ENCODE peak calls at places on chromosomes 2 and 18, in four cellular contexts. One of them, this sample, is unnamed.

GRCh38 chr2:33142874-33143273 is 196.1 kb downstream of the LTBP1 start:
- DNase-seq in endothelial cell of umbilical vein: no peak
- DNase-seq in HCT116: no peak
- DNase-seq in esophagus muscularis mucosa: no peak
- DNase-seq in this sample: no peak

GRCh38 chr2:12555012-12555645 is 161.6 kb upstream of the TRIB2 start:
- DNase-seq in esophagus muscularis mucosa: no peak
- DNase-seq in endothelial cell of umbilical vein: peak; percentile 85
- DNase-seq in HCT116: no peak
- DNase-seq in this sample: no peak

GRCh38 chr18:72223733-72224132 is 320.4 kb downstream of the CBLN2 start:
- DNase-seq in endothelial cell of umbilical vein: no peak
- DNase-seq in esophagus muscularis mucosa: no peak
- DNase-seq in HCT116: no peak
- DNase-seq in this sample: no peak

GRCh38 chr2:24024018-24024417 is 14.1 kb downstream of the MFSD2B start:
- DNase-seq in esophagus muscularis mucosa: no peak
- DNase-seq in HCT116: no peak
- DNase-seq in endothelial cell of umbilical vein: no peak
- DNase-seq in this sample: peak; percentile 44

GRCh38 chr18:61336766-61337165 is 3.5 kb downstream of the CDH20 start:
- DNase-seq in endothelial cell of umbilical vein: no peak
- DNase-seq in esophagus muscularis mucosa: no peak
- DNase-seq in HCT116: no peak
- DNase-seq in this sample: no peak

GRCh38 chr2:216985658-216986141 is 125.8 kb upstream of the TNP1 start:
- DNase-seq in HCT116: no peak
- DNase-seq in endothelial cell of umbilical vein: no peak
- DNase-seq in esophagus muscularis mucosa: peak; percentile 79
- DNase-seq in this sample: peak; percentile 37

GRCh38 chr18:23658296-23658695 is 4.4 kb downstream of the ANKRD29 start:
- DNase-seq in endothelial cell of umbilical vein: no peak
- DNase-seq in esophagus muscularis mucosa: no peak
- DNase-seq in HCT116: no peak
- DNase-seq in this sample: no peak

GRCh38 chr18:58087928-58088722 is 44.1 kb downstream of the NEDD4L start:
- DNase-seq in HCT116: no peak
- DNase-seq in esophagus muscularis mucosa: no peak
- DNase-seq in endothelial cell of umbilical vein: no peak
- DNase-seq in this sample: peak; percentile 36

GRCh38 chr2:207143474-207144190 is 22.1 kb downstream of the KLF7 start:
- DNase-seq in endothelial cell of umbilical vein: peak; percentile 91
- DNase-seq in esophagus muscularis mucosa: peak; percentile 95
- DNase-seq in HCT116: no peak
- DNase-seq in this sample: peak; percentile 67

GRCh38 chr2:7974936-7975335 is 706.9 kb upstream of the ID2 start:
- DNase-seq in endothelial cell of umbilical vein: no peak
- DNase-seq in HCT116: no peak
- DNase-seq in esophagus muscularis mucosa: peak; percentile 64
- DNase-seq in this sample: no peak

GRCh38 chr2:61853086-61853847 is 593 bp downstream of the FAM161A start:
- DNase-seq in HCT116: peak; percentile 37
- DNase-seq in endothelial cell of umbilical vein: no peak
- DNase-seq in esophagus muscularis mucosa: no peak
- DNase-seq in this sample: peak; percentile 74

GRCh38 chr2:80266231-80266630 is 38.3 kb downstream of the LRRTM1 start:
- DNase-seq in esophagus muscularis mucosa: no peak
- DNase-seq in endothelial cell of umbilical vein: no peak
- DNase-seq in HCT116: no peak
- DNase-seq in this sample: no peak

GRCh38 chr2:188046437-188046836 is 245.2 kb upstream of the GULP1 start:
- DNase-seq in endothelial cell of umbilical vein: peak; percentile 27
- DNase-seq in HCT116: no peak
- DNase-seq in esophagus muscularis mucosa: no peak
- DNase-seq in this sample: no peak

GRCh38 chr2:51649366-51649765 is 617.4 kb upstream of the NRXN1 start:
- DNase-seq in esophagus muscularis mucosa: no peak
- DNase-seq in HCT116: no peak
- DNase-seq in endothelial cell of umbilical vein: no peak
- DNase-seq in this sample: no peak

GRCh38 chr2:185477452-185477851 is 261.2 kb upstream of the FSIP2 start:
- DNase-seq in esophagus muscularis mucosa: no peak
- DNase-seq in HCT116: no peak
- DNase-seq in endothelial cell of umbilical vein: no peak
- DNase-seq in this sample: no peak

GRCh38 chr2:181380581-181380980 is 76.6 kb upstream of the ITGA4 start:
- DNase-seq in esophagus muscularis mucosa: no peak
- DNase-seq in endothelial cell of umbilical vein: no peak
- DNase-seq in HCT116: no peak
- DNase-seq in this sample: no peak

GRCh38 chr2:197239434-197239833 is 71.1 kb downstream of the ANKRD44 start:
- DNase-seq in esophagus muscularis mucosa: no peak
- DNase-seq in endothelial cell of umbilical vein: no peak
- DNase-seq in HCT116: no peak
- DNase-seq in this sample: no peak

GRCh38 chr2:127032601-127033000 is 74.4 kb downstream of the BIN1 start:
- DNase-seq in HCT116: no peak
- DNase-seq in endothelial cell of umbilical vein: no peak
- DNase-seq in esophagus muscularis mucosa: peak; percentile 45
- DNase-seq in this sample: no peak

GRCh38 chr2:43460611-43461396 is 135.0 kb downstream of the THADA start:
- DNase-seq in endothelial cell of umbilical vein: no peak
- DNase-seq in HCT116: no peak
- DNase-seq in esophagus muscularis mucosa: no peak
- DNase-seq in this sample: no peak

GRCh38 chr2:226184940-226185575 is 614.6 kb downstream of the IRS1 start:
- DNase-seq in esophagus muscularis mucosa: no peak
- DNase-seq in HCT116: no peak
- DNase-seq in endothelial cell of umbilical vein: no peak
- DNase-seq in this sample: no peak

GRCh38 chr2:148814853-148815419 is 60.1 kb upstream of the KIF5C start:
- DNase-seq in HCT116: no peak
- DNase-seq in endothelial cell of umbilical vein: no peak
- DNase-seq in esophagus muscularis mucosa: no peak
- DNase-seq in this sample: no peak

GRCh38 chr2:127577208-127577475 is 41.7 kb downstream of the MYO7B start:
- DNase-seq in esophagus muscularis mucosa: no peak
- DNase-seq in HCT116: no peak
- DNase-seq in endothelial cell of umbilical vein: no peak
- DNase-seq in this sample: no peak

GRCh38 chr2:211867845-211868361 is 670.7 kb downstream of the ERBB4 start:
- DNase-seq in HCT116: no peak
- DNase-seq in esophagus muscularis mucosa: no peak
- DNase-seq in endothelial cell of umbilical vein: peak; percentile 90
- DNase-seq in this sample: no peak

GRCh38 chr2:205734436-205734835 is 52.1 kb downstream of the NRP2 start:
- DNase-seq in HCT116: no peak
- DNase-seq in esophagus muscularis mucosa: no peak
- DNase-seq in endothelial cell of umbilical vein: peak; percentile 78
- DNase-seq in this sample: peak; percentile 73

GRCh38 chr2:218230882-218231281 is 13.9 kb downstream of the ARPC2 start:
- DNase-seq in esophagus muscularis mucosa: no peak
- DNase-seq in HCT116: no peak
- DNase-seq in endothelial cell of umbilical vein: no peak
- DNase-seq in this sample: peak; percentile 37

GRCh38 chr2:10477443-10478297 is 29.5 kb upstream of the ODC1 start:
- DNase-seq in HCT116: no peak
- DNase-seq in endothelial cell of umbilical vein: no peak
- DNase-seq in esophagus muscularis mucosa: no peak
- DNase-seq in this sample: no peak

GRCh38 chr2:105797298-105797819 is 52.6 kb downstream of the NCK2 start:
- DNase-seq in HCT116: no peak
- DNase-seq in endothelial cell of umbilical vein: no peak
- DNase-seq in esophagus muscularis mucosa: no peak
- DNase-seq in this sample: no peak

GRCh38 chr2:162072181-162072702 is 1.8 kb downstream of the DPP4 start:
- DNase-seq in HCT116: no peak
- DNase-seq in endothelial cell of umbilical vein: peak; percentile 26
- DNase-seq in esophagus muscularis mucosa: no peak
- DNase-seq in this sample: no peak

GRCh38 chr2:150548527-150548926 is 61.1 kb upstream of the RND3 start:
- DNase-seq in endothelial cell of umbilical vein: no peak
- DNase-seq in esophagus muscularis mucosa: no peak
- DNase-seq in HCT116: peak; percentile 33
- DNase-seq in this sample: peak; percentile 77

GRCh38 chr2:162065767-162066166 is 8.2 kb downstream of the DPP4 start:
- DNase-seq in HCT116: no peak
- DNase-seq in esophagus muscularis mucosa: no peak
- DNase-seq in endothelial cell of umbilical vein: no peak
- DNase-seq in this sample: no peak

GRCh38 chr2:14944562-14945346 is 312.2 kb downstream of the LRATD1 start:
- DNase-seq in endothelial cell of umbilical vein: no peak
- DNase-seq in HCT116: peak; percentile 29
- DNase-seq in esophagus muscularis mucosa: peak; percentile 12
- DNase-seq in this sample: peak; percentile 80

GRCh38 chr2:72965770-72966430 is 48.6 kb downstream of the EMX1 start:
- DNase-seq in HCT116: no peak
- DNase-seq in endothelial cell of umbilical vein: no peak
- DNase-seq in esophagus muscularis mucosa: no peak
- DNase-seq in this sample: no peak

GRCh38 chr2:33208400-33208799 is 261.6 kb downstream of the LTBP1 start:
- DNase-seq in HCT116: no peak
- DNase-seq in esophagus muscularis mucosa: no peak
- DNase-seq in endothelial cell of umbilical vein: no peak
- DNase-seq in this sample: no peak

GRCh38 chr2:235803028-235803427 is 309.2 kb downstream of the AGAP1 start:
- DNase-seq in endothelial cell of umbilical vein: peak; percentile 43
- DNase-seq in HCT116: no peak
- DNase-seq in esophagus muscularis mucosa: no peak
- DNase-seq in this sample: no peak

GRCh38 chr18:22219568-22220355 is 50.4 kb downstream of the GATA6 start:
- DNase-seq in endothelial cell of umbilical vein: no peak
- DNase-seq in esophagus muscularis mucosa: no peak
- DNase-seq in HCT116: peak; percentile 3
- DNase-seq in this sample: peak; percentile 30

GRCh38 chr2:227853204-227853629 is 18.2 kb upstream of the DAW1 start:
- DNase-seq in HCT116: no peak
- DNase-seq in endothelial cell of umbilical vein: no peak
- DNase-seq in esophagus muscularis mucosa: no peak
- DNase-seq in this sample: no peak

GRCh38 chr2:56807861-56808260 is 624.1 kb downstream of the CCDC85A start:
- DNase-seq in esophagus muscularis mucosa: no peak
- DNase-seq in HCT116: no peak
- DNase-seq in endothelial cell of umbilical vein: no peak
- DNase-seq in this sample: no peak

GRCh38 chr2:238850096-238850495 is 2.2 kb downstream of the TWIST2 start:
- DNase-seq in esophagus muscularis mucosa: no peak
- DNase-seq in endothelial cell of umbilical vein: no peak
- DNase-seq in HCT116: no peak
- DNase-seq in this sample: no peak
- H3K4me3 ChIP-seq in esophagus muscularis mucosa: peak overlapping the region; percentile 70
- H3K4me3 ChIP-seq in endothelial cell of umbilical vein: no peak overlapping the region
- H3K4me3 ChIP-seq in HCT116: no peak overlapping the region
- H3K4me3 ChIP-seq in this sample: peak overlapping the region; percentile 66

GRCh38 chr18:28269750-28270149 is 92.8 kb upstream of the CDH2 start:
- DNase-seq in endothelial cell of umbilical vein: no peak
- DNase-seq in esophagus muscularis mucosa: no peak
- DNase-seq in HCT116: no peak
- DNase-seq in this sample: no peak

GRCh38 chr18:28267878-28268625 is 91.1 kb upstream of the CDH2 start:
- DNase-seq in esophagus muscularis mucosa: no peak
- DNase-seq in endothelial cell of umbilical vein: peak; percentile 6
- DNase-seq in HCT116: no peak
- DNase-seq in this sample: no peak

GRCh38 chr18:28267276-28267675 is 90.3 kb upstream of the CDH2 start:
- DNase-seq in esophagus muscularis mucosa: no peak
- DNase-seq in endothelial cell of umbilical vein: no peak
- DNase-seq in HCT116: no peak
- DNase-seq in this sample: no peak
- TF ChIP-seq POLR2AphosphoS5 in esophagus muscularis mucosa: no peak
- TF ChIP-seq POLR2AphosphoS5 in endothelial cell of umbilical vein: no peak
- TF ChIP-seq POLR2AphosphoS5 in HCT116: no peak
- TF ChIP-seq POLR2AphosphoS5 in this sample: no peak

GRCh38 chr2:168534926-168535325 is 78.9 kb downstream of the CERS6 start:
- DNase-seq in HCT116: no peak
- DNase-seq in endothelial cell of umbilical vein: no peak
- DNase-seq in esophagus muscularis mucosa: no peak
- DNase-seq in this sample: no peak
- H3K27ac ChIP-seq in HCT116: no peak overlapping the region
- H3K27ac ChIP-seq in endothelial cell of umbilical vein: no peak overlapping the region
- H3K27ac ChIP-seq in esophagus muscularis mucosa: no peak overlapping the region
- H3K27ac ChIP-seq in this sample: no peak overlapping the region

GRCh38 chr2:241149675-241149924 is 328 bp upstream of the PASK start:
- DNase-seq in endothelial cell of umbilical vein: no peak
- DNase-seq in HCT116: no peak
- DNase-seq in esophagus muscularis mucosa: no peak
- DNase-seq in this sample: no peak

GRCh38 chr2:241149925-241150659 is at the start of gene PPP1R7:
- DNase-seq in HCT116: peak; percentile 87
- DNase-seq in endothelial cell of umbilical vein: peak; percentile 95
- DNase-seq in esophagus muscularis mucosa: peak; percentile 99
- DNase-seq in this sample: peak; percentile 98

GRCh38 chr2:241150660-241151530 is 628 bp downstream of the PPP1R7 start:
- DNase-seq in endothelial cell of umbilical vein: no peak
- DNase-seq in HCT116: no peak
- DNase-seq in esophagus muscularis mucosa: no peak
- DNase-seq in this sample: peak; percentile 48

GRCh38 chr2:241153616-241154015 is 3.3 kb downstream of the PPP1R7 start:
- DNase-seq in HCT116: no peak
- DNase-seq in esophagus muscularis mucosa: no peak
- DNase-seq in endothelial cell of umbilical vein: no peak
- DNase-seq in this sample: no peak

DNA sequence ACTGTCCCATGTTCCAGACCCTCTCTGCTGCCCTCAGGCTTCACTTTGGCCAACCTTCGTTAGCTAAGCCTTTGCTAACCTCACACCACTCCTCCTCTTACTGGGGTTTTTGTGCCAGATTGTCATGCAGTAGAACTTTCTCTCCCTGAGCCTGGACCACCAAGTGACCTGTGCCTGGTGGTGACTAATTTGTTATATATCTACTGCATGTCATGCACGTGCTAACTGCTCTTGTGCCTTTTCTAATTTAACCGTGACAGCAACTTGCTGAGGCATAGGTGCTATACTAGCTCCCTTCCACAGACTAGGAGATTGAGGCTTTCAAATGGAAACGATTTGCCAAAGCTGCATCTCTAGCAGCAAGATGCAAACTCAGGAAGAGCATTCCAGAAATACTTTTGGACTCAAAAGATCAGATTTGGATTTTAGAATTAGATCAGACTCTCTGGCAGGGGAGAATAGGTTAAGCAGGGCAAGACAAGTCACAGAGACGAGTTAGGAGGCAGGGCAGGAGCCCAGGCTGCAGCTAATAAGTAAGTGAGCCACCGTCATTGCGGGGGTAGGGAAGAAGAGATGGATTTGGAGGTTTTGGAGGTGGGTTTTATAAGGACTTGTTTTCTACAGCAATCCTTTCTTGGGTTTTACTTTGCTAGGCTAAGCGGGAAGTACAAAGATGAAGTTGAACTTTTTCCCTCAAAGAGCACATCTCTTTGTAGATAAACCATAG is 1.8 kb downstream of the PPP1R7 start:
- DNase-seq in esophagus muscularis mucosa: no peak
- DNase-seq in HCT116: no peak
- DNase-seq in endothelial cell of umbilical vein: no peak
- DNase-seq in this sample: peak; percentile 40
- H3K4me3 ChIP-seq in esophagus muscularis mucosa: no peak overlapping the region
- H3K4me3 ChIP-seq in HCT116: no peak overlapping the region
- H3K4me3 ChIP-seq in endothelial cell of umbilical vein: no peak overlapping the region
- H3K4me3 ChIP-seq in this sample: peak overlapping the region; percentile 27

This sample was measured in GM23338.